ENCODE peak calls at places on chromosomes 7 and 10, in eight cellular contexts. N, A, E, R, Q, F, T and Z are unnamed samples.

GRCh38 chr7:40804477-40805215 is 669.8 kb downstream of the SUGCT start:
- DNase-seq in N (no peak), T (no peak), E (no peak), A (no peak), R (no peak), Q (no peak), F (no peak), Z (peak)

GRCh38 chr7:128409435-128410091 is at the start of gene IMPDH1:
- DNase-seq in Q (peak), A (peak), R (no peak), N (peak), T (peak), E (peak), F (no peak), Z (peak)

GRCh38 chr7:47232751-47233412 is 349.0 kb downstream of the TNS3 start:
- DNase-seq in Q (no peak), N (peak), E (no peak), T (no peak), R (no peak), F (no peak), A (no peak), Z (peak)

GRCh38 chr7:55540226-55540858 is 32.0 kb downstream of the VOPP1 start:
- DNase-seq in N (no peak), A (no peak), Q (no peak), E (no peak), F (no peak), T (no peak), R (no peak), Z (no peak)

GRCh38 chr10:12432402-12433189 is 83.2 kb downstream of the CAMK1D start:
- DNase-seq in F (peak), A (no peak), T (no peak), E (no peak), N (no peak), Q (no peak), R (no peak), Z (no peak)

GRCh38 chr7:78226059-78226658 is 427.6 kb downstream of the PHTF2 start:
- DNase-seq in E (peak), A (peak), R (peak), T (no peak), F (peak), N (peak), Q (peak), Z (peak)

GRCh38 chr7:40873248-40873647 is 738.4 kb downstream of the SUGCT start:
- DNase-seq in T (peak), A (no peak), R (no peak), N (no peak), Q (no peak), F (no peak), E (peak), Z (no peak)

GRCh38 chr10:26780793-26781601 is 79.8 kb downstream of the ABI1 start:
- DNase-seq in Q (no peak), A (peak), R (no peak), F (no peak), N (peak), E (no peak), T (peak), Z (peak)

GRCh38 chr10:33129987-33130386 is 172.0 kb upstream of the ITGB1 start:
- DNase-seq in N (peak), R (no peak), F (no peak), E (no peak), Q (no peak), A (no peak), T (no peak), Z (peak)

GRCh38 chr10:62817120-62817762 is 1.1 kb upstream of the EGR2 start:
- DNase-seq in T (peak), R (peak), A (peak), F (no peak), E (no peak), Q (peak), N (peak), Z (peak)

GRCh38 chr7:98880485-98880884 is 2.2 kb downstream of the TRRAP start:
- DNase-seq in R (no peak), N (no peak), T (no peak), F (no peak), E (no peak), Q (no peak), A (no peak), Z (no peak)

GRCh38 chr7:157439149-157439548 is 102.3 kb downstream of the DNAJB6 start:
- DNase-seq in N (no peak), R (no peak), F (no peak), A (no peak), T (no peak), Q (no peak), E (no peak), Z (no peak)

GRCh38 chr10:88200637-88201036 is 337.2 kb downstream of the PTEN start:
- DNase-seq in R (no peak), Q (no peak), A (peak), E (no peak), N (no peak), F (no peak), T (no peak), Z (no peak)

GRCh38 chr10:107733731-107734130 is 569.2 kb upstream of the SORCS1 start:
- DNase-seq in F (no peak), R (no peak), E (no peak), A (no peak), N (peak), Q (no peak), T (no peak), Z (peak)

GRCh38 chr7:31122649-31123058 is 70.5 kb downstream of the ADCYAP1R1 start:
- DNase-seq in E (peak), F (peak), A (peak), R (peak), N (peak), Q (peak), T (peak), Z (peak)

GRCh38 chr7:116780521-116780920 is 81.9 kb upstream of the CAPZA2 start:
- DNase-seq in N (no peak), E (no peak), Q (no peak), R (no peak), A (no peak), F (no peak), T (no peak), Z (peak)

GRCh38 chr7:22441157-22441556 is 58.8 kb downstream of the STEAP1B start:
- DNase-seq in A (no peak), N (no peak), E (no peak), F (no peak), T (no peak), Q (no peak), R (peak), Z (no peak)

GRCh38 chr7:154795437-154795836 is 207.5 kb downstream of the PAXIP1 start:
- DNase-seq in E (no peak), Q (no peak), T (no peak), N (no peak), F (no peak), A (no peak), R (no peak), Z (no peak)

GRCh38 chr7:92988051-92988450 is 129.7 kb downstream of the SAMD9 start:
- DNase-seq in R (peak), A (peak), F (peak), T (peak), E (no peak), N (peak), Q (peak), Z (peak)

GRCh38 chr10:127145173-127145572 is 51.2 kb downstream of the INSYN2A start:
- DNase-seq in F (no peak), Q (no peak), E (no peak), R (peak), N (peak), T (no peak), A (no peak), Z (peak)

GRCh38 chr7:55075464-55075971 is 56.7 kb downstream of the EGFR start:
- DNase-seq in Q (no peak), R (no peak), T (no peak), E (peak), A (no peak), F (no peak), N (no peak), Z (no peak)

GRCh38 chr7:130463553-130464434 is 23.0 kb upstream of the CEP41 start:
- DNase-seq in Q (no peak), N (no peak), A (no peak), R (peak), F (no peak), E (no peak), T (no peak), Z (no peak)

GRCh38 chr10:13437026-13437555 is 89.0 kb upstream of the SEPHS1 start:
- DNase-seq in N (no peak), F (no peak), A (no peak), Q (no peak), E (no peak), R (no peak), T (no peak), Z (no peak)

GRCh38 chr7:117251687-117252086 is 71.2 kb downstream of the WNT2 start:
- DNase-seq in R (no peak), Q (no peak), T (no peak), A (no peak), F (no peak), N (peak), E (no peak), Z (peak)

GRCh38 chr10:774223-774622 is 84.8 kb upstream of the DIP2C start:
- DNase-seq in T (no peak), Q (no peak), A (no peak), R (no peak), E (peak), N (no peak), F (no peak), Z (no peak)

GRCh38 chr7:591856-592628 is 72.4 kb upstream of the PDGFA start:
- DNase-seq in E (no peak), N (no peak), Q (no peak), T (no peak), F (no peak), R (no peak), A (no peak), Z (no peak)

GRCh38 chr7:113698556-113699220 is 220.1 kb downstream of the PPP1R3A start:
- DNase-seq in A (peak), T (peak), N (peak), E (no peak), F (peak), R (peak), Q (peak), Z (peak)

GRCh38 chr7:104264281-104264680 is 56.5 kb upstream of the ORC5 start:
- DNase-seq in T (no peak), E (no peak), A (no peak), N (peak), R (no peak), F (no peak), Q (no peak), Z (peak)

GRCh38 chr10:97780991-97781540 is 9.3 kb upstream of the SFRP5 start:
- DNase-seq in E (no peak), A (no peak), Q (no peak), F (no peak), T (no peak), R (no peak), N (no peak), Z (peak)

GRCh38 chr7:18671176-18671575 is 175.6 kb downstream of the HDAC9 start:
- DNase-seq in E (no peak), N (no peak), A (no peak), T (no peak), R (no peak), Q (no peak), F (no peak), Z (peak)

GRCh38 chr7:47778153-47778661 is 170.1 kb downstream of the PKD1L1 start:
- DNase-seq in E (no peak), Q (no peak), F (no peak), R (no peak), A (no peak), T (peak), N (peak), Z (peak)

GRCh38 chr7:27351786-27352185 is 109.2 kb downstream of the EVX1 start:
- DNase-seq in E (no peak), R (no peak), A (no peak), Q (no peak), N (no peak), T (no peak), F (no peak), Z (no peak)

GRCh38 chr10:97914837-97915211 is 65.2 kb downstream of the GOLGA7B start:
- DNase-seq in A (peak), F (peak), R (peak), N (peak), T (peak), Q (peak), E (peak), Z (peak)

GRCh38 chr7:151012921-151013347 is 11.4 kb downstream of the ATG9B start:
- DNase-seq in Q (peak), F (peak), E (no peak), A (peak), T (no peak), R (no peak), N (peak), Z (no peak)